ENCODE peak calls at places on chromosomes 13 and 19, in ten cellular contexts. J is pons; F is activated CD4-positive, alpha-beta T cell treated with anti-CD3 and anti-CD28 coated beads for 48 hours; Z is stimulated activated CD4-positive, alpha-beta T cell treated with anti-CD3 and anti-CD28 coated beads, Interleukin-2, amount 100 ng/mL, for 48 hours; B is EL; L is endothelial cell of umbilical vein; T is thoracic aorta; U is left ventricle myocardium inferior; G is erythroblast; M is T-cell. V is an unnamed sample.

GRCh38 chr19:55683449-55684261 is 8.6 kb downstream of the EPN1 start:
- DNase-seq in J (no peak), F (no peak), Z (no peak), B (no peak), L (no peak), T (no peak), U (no peak), G (no peak), M (no peak), V (no peak)

GRCh38 chr13:97344250-97345175 is 89.5 kb upstream of the RAP2A start:
- DNase-seq in J (peak; percentile 83), F (peak; percentile 67), Z (peak; percentile 30), B (peak; percentile 69), L (peak; percentile 78), T (no peak), U (peak; percentile 58), G (peak; percentile 73), M (peak; percentile 19), V (no peak)

GRCh38 chr19:54803410-54803809 is at the start of gene KIR2DL4:
- DNase-seq in J (no peak), F (no peak), Z (no peak), B (no peak), L (no peak), T (no peak), U (no peak), G (no peak), M (no peak), V (no peak)

GRCh38 chr19:42023121-42023942 is 29.3 kb upstream of the ATP1A3 start:
- DNase-seq in J (no peak), F (peak; percentile 55), Z (no peak), B (peak; percentile 31), L (no peak), T (no peak), U (no peak), G (peak; percentile 72), M (no peak), V (no peak)

GRCh38 chr13:31895687-31896086 is 135.9 kb upstream of the FRY start:
- DNase-seq in J (no peak), F (no peak), Z (no peak), B (no peak), L (no peak), T (no peak), U (no peak), G (no peak), M (no peak), V (no peak)

GRCh38 chr19:34667349-34668076 is 9.4 kb downstream of the SCGB2B2 start:
- DNase-seq in J (no peak), F (no peak), Z (no peak), B (peak; percentile 21), L (peak; percentile 8), T (no peak), U (no peak), G (no peak), M (no peak), V (no peak)

GRCh38 chr13:53197424-53197823 is 168.8 kb downstream of the OLFM4 start:
- DNase-seq in J (no peak), F (no peak), Z (no peak), B (no peak), L (no peak), T (no peak), U (no peak), G (no peak), M (no peak), V (no peak)

GRCh38 chr13:77833331-77833863 is 85.2 kb downstream of the EDNRB start:
- DNase-seq in J (peak; percentile 77), F (no peak), Z (no peak), B (no peak), L (no peak), T (no peak), U (no peak), G (no peak), M (no peak), V (no peak)

GRCh38 chr13:28100149-28101121 is at the start of gene FLT3:
- DNase-seq in J (no peak), F (peak; percentile 49), Z (peak; percentile 24), B (peak; percentile 63), L (peak; percentile 10), T (no peak), U (peak; percentile 18), G (no peak), M (no peak), V (peak; percentile 76)

GRCh38 chr19:44476559-44477408 is 23.5 kb downstream of the ZNF180 start:
- DNase-seq in J (no peak), F (no peak), Z (no peak), B (peak; percentile 10), L (peak; percentile 8), T (no peak), U (no peak), G (peak; percentile 60), M (no peak), V (no peak)

GRCh38 chr19:51751655-51752054 is at the start of gene FPR1:
- DNase-seq in J (peak; percentile 78), F (no peak), Z (no peak), B (peak; percentile 21), L (no peak), T (no peak), U (no peak), G (no peak), M (no peak), V (no peak)

GRCh38 chr13:105814219-105814901 is 721.1 kb downstream of the EFNB2 start:
- DNase-seq in J (no peak), F (no peak), Z (no peak), B (no peak), L (no peak), T (no peak), U (no peak), G (no peak), M (no peak), V (no peak)

GRCh38 chr19:46718934-46719551 is 2.1 kb upstream of the PRKD2 start:
- DNase-seq in J (no peak), F (no peak), Z (no peak), B (no peak), L (no peak), T (no peak), U (no peak), G (no peak), M (no peak), V (peak; percentile 48)

GRCh38 chr13:112680741-112681360 is 9.0 kb upstream of the ATP11A start:
- DNase-seq in J (no peak), F (no peak), Z (no peak), B (no peak), L (no peak), T (no peak), U (no peak), G (no peak), M (no peak), V (no peak)

GRCh38 chr19:47445937-47446402 is 25.7 kb downstream of the SLC8A2 start:
- DNase-seq in J (no peak), F (peak; percentile 52), Z (no peak), B (peak; percentile 32), L (no peak), T (no peak), U (no peak), G (peak; percentile 36), M (peak; percentile 71), V (no peak)

GRCh38 chr13:23867027-23867491 is 22.1 kb downstream of the MIPEP start:
- DNase-seq in J (no peak), F (no peak), Z (no peak), B (peak; percentile 37), L (peak; percentile 30), T (no peak), U (no peak), G (peak; percentile 65), M (no peak), V (no peak)

GRCh38 chr13:34352958-34353357 is 535.0 kb downstream of the RFC3 start:
- DNase-seq in J (no peak), F (no peak), Z (no peak), B (peak; percentile 26), L (no peak), T (no peak), U (no peak), G (no peak), M (no peak), V (no peak)

GRCh38 chr19:36605839-36606478 is 846 bp downstream of the ZNF382 start:
- DNase-seq in J (no peak), F (no peak), Z (no peak), B (no peak), L (peak; percentile 30), T (no peak), U (no peak), G (no peak), M (no peak), V (no peak)

GRCh38 chr13:52994051-52994450 is 34.6 kb upstream of the OLFM4 start:
- DNase-seq in J (no peak), F (no peak), Z (no peak), B (no peak), L (no peak), T (no peak), U (no peak), G (no peak), M (no peak), V (no peak)

GRCh38 chr13:39836038-39836437 is 180.6 kb downstream of the COG6 start:
- DNase-seq in J (no peak), F (no peak), Z (no peak), B (no peak), L (no peak), T (no peak), U (no peak), G (no peak), M (no peak), V (no peak)

GRCh38 chr13:110537116-110537515 is 24.4 kb downstream of the RAB20 start:
- DNase-seq in J (no peak), F (no peak), Z (no peak), B (no peak), L (no peak), T (no peak), U (no peak), G (no peak), M (no peak), V (no peak)

GRCh38 chr13:110471833-110472162 is 89.7 kb downstream of the RAB20 start:
- DNase-seq in J (peak; percentile 81), F (peak; percentile 52), Z (no peak), B (peak; percentile 27), L (no peak), T (no peak), U (peak; percentile 49), G (no peak), M (peak; percentile 3), V (no peak)

GRCh38 chr13:30898070-30898469 is 8.0 kb upstream of the MEDAG start:
- DNase-seq in J (no peak), F (no peak), Z (no peak), B (no peak), L (no peak), T (no peak), U (no peak), G (no peak), M (no peak), V (no peak)

GRCh38 chr19:33734913-33735312 is 61.8 kb upstream of the KCTD15 start:
- DNase-seq in J (peak; percentile 60), F (no peak), Z (no peak), B (no peak), L (no peak), T (no peak), U (no peak), G (no peak), M (no peak), V (no peak)

GRCh38 chr13:32537580-32538233 is 888 bp downstream of the N4BP2L2 start:
- DNase-seq in J (peak; percentile 9), F (peak; percentile 62), Z (peak; percentile 14), B (peak; percentile 22), L (peak; percentile 6), T (no peak), U (peak; percentile 33), G (no peak), M (peak; percentile 14), V (no peak)